ENCODE peak calls at places on chromosome 14, in seven cellular contexts. Y is HepG2, P is GM12878, Q is IMR-90, C is A549, U is heart left ventricle, B is endothelial cell of umbilical vein. D is an unnamed sample. For H3K4me1, the result is how much of the 10 kb centered on the place peaks cover.

GRCh38 chr14:23536494-23536893 is 15.1 kb downstream of the ZFHX2 start:
- DNase-seq in B (no peak), P (no peak), U (no peak), C (no peak), Y (no peak), Q (no peak), D (no peak)

GRCh38 chr14:72638021-72638420 is 255.9 kb downstream of the DPF3 start:
- DNase-seq in U (no peak), Y (no peak), B (peak), Q (peak), C (peak), P (no peak), D (no peak)

GRCh38 chr14:68891851-68892660 is 87.0 kb downstream of the ACTN1 start:
- DNase-seq in Y (no peak), P (no peak), Q (peak), C (no peak), B (no peak), U (no peak), D (no peak)

GRCh38 chr14:34750670-34751069 is 36.3 kb upstream of the CFL2 start:
- DNase-seq in Y (no peak), P (no peak), C (no peak), U (no peak), B (peak), Q (peak), D (no peak)

GRCh38 chr14:52902971-52903385 is 47.9 kb downstream of the FERMT2 start:
- DNase-seq in U (no peak), C (no peak), Q (peak), Y (no peak), P (no peak), B (peak), D (no peak)

GRCh38 chr14:82621881-82622450 is 1088.3 kb upstream of the SEL1L start:
- DNase-seq in Y (no peak), B (no peak), Q (no peak), C (no peak), P (no peak), U (no peak), D (no peak)

GRCh38 chr14:36129181-36129580 is 47.3 kb downstream of the PTCSC3 start:
- DNase-seq in U (no peak), B (no peak), P (no peak), C (no peak), Y (no peak), Q (no peak), D (no peak)

GRCh38 chr14:69101331-69101826 is 51.5 kb downstream of the DCAF5 start:
- DNase-seq in P (no peak), C (peak), B (peak), Y (no peak), Q (peak), U (no peak), D (peak)

GRCh38 chr14:86221755-86222154 is 691.8 kb downstream of the FLRT2 start:
- DNase-seq in U (no peak), Y (no peak), C (no peak), P (no peak), Q (peak), B (no peak), D (no peak)

GRCh38 chr14:59882957-59883356 is 12.4 kb upstream of the RTN1 start:
- DNase-seq in U (no peak), P (no peak), Q (no peak), C (no peak), Y (no peak), B (no peak), D (no peak)

GRCh38 chr14:29911815-29912214 is 15.8 kb downstream of the PRKD1 start:
- DNase-seq in P (no peak), Y (no peak), Q (no peak), C (no peak), U (no peak), B (no peak), D (no peak)

GRCh38 chr14:89292579-89293348 is 124.3 kb downstream of the FOXN3 start:
- DNase-seq in B (no peak), P (no peak), C (no peak), Y (peak), Q (no peak), U (no peak), D (no peak)

GRCh38 chr14:68734231-68734732 is 58.6 kb downstream of the ZFP36L1 start:
- DNase-seq in Q (peak), Y (no peak), U (no peak), P (peak), C (no peak), B (peak), D (no peak)

GRCh38 chr14:34322940-34323418 is 139.1 kb downstream of the SPTSSA start:
- DNase-seq in Y (peak), Q (peak), B (peak), P (no peak), C (peak), U (peak), D (peak)

GRCh38 chr14:47300801-47301200 is 374.6 kb downstream of the MDGA2 start:
- DNase-seq in Q (no peak), U (no peak), B (no peak), C (no peak), P (no peak), Y (no peak), D (no peak)

GRCh38 chr14:21104448-21105060 is 3.7 kb downstream of the TMEM253 start:
- DNase-seq in B (peak), P (no peak), U (peak), Q (peak), Y (no peak), C (peak), D (peak)

GRCh38 chr14:87149583-87150354 is 843.2 kb downstream of the GALC start:
- DNase-seq in P (no peak), C (no peak), Q (peak), B (no peak), U (no peak), Y (no peak), D (no peak)

GRCh38 chr14:75522224-75522764 is at the start of gene BATF:
- DNase-seq in Q (no peak), B (no peak), U (no peak), P (no peak), Y (no peak), C (no peak), D (no peak)
- TF ChIP-seq POLR2A in Q (no peak), B (no peak), U (no peak), P (peak), Y (no peak), C (no peak), D (no peak)

DNA sequence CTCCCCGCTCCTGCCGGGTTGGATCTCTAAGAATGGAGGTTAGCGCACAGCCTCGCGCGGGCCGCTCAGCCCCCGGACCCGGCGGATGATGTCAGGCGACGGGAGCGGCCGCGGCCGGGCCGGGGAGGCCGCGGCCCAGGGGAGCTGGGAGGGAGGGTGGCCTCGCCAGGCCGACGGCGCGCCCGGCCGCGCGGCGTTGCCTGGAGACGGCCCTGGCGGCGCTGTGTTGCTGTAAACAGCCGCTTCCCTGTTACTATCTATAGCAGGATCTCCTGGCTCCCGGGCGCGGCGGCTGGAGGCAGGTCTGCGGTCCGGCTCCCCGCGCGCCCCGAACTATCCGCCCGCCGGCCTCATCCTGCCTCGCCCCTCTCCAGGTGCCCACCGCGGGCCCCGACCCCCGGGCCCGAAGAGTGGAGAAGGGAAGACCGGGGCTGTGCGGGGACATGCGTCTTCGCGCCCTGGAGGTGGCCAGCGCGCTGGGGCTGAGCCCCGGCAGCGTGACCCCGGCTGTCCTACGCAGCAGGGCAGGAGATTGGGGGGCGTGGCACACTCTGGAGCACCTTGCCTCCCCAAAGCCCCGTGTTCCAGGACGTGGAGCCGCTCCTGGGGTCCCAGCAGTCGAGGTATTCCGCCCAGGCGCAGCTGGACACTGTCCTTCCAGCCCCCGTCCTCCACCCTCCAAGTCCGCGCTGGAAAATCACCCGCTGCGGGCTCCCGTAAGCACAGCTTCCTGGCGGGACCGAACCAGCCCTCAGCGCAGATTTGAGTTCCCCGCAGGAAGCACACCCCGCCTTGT is 1.4 kb upstream of the FOS start:
- DNase-seq in B (peak), Y (peak), P (no peak), U (peak), Q (peak), C (peak), D (peak)
- H3K4me1 ChIP-seq in B (under half), Y (under half), P (under half), U (under half), Q (under half), C (under half), D (under half)

GRCh38 chr14:65303902-65304222 is 108.7 kb upstream of the FUT8 start:
- DNase-seq in Y (no peak), P (no peak), U (no peak), Q (no peak), B (no peak), C (no peak), D (no peak)

GRCh38 chr14:65301862-65302539 is 110.5 kb upstream of the FUT8 start:
- DNase-seq in Q (no peak), C (no peak), Y (peak), B (no peak), P (peak), U (no peak), D (no peak)

GRCh38 chr14:65303185-65303901 is 109.2 kb upstream of the FUT8 start:
- DNase-seq in P (no peak), U (no peak), B (no peak), Y (no peak), C (no peak), Q (peak), D (no peak)

GRCh38 chr14:65304239-65304638 is 108.3 kb upstream of the FUT8 start:
- DNase-seq in P (no peak), Y (no peak), Q (no peak), U (no peak), C (no peak), B (no peak), D (no peak)

GRCh38 chr14:65302571-65303184 is 109.9 kb upstream of the FUT8 start:
- DNase-seq in Y (no peak), Q (no peak), U (no peak), C (no peak), P (peak), B (no peak), D (no peak)
- TF ChIP-seq POLR2A in Y (no peak), Q (no peak), U (no peak), C (no peak), P (peak), B (no peak), D (no peak)

GRCh38 chr14:92800012-92800411 is 5.9 kb downstream of the GOLGA5 start:
- DNase-seq in U (no peak), C (no peak), Q (no peak), P (no peak), Y (no peak), B (no peak), D (no peak)
- H3K4me1 ChIP-seq in U (under half), C (under half), Q (under half), P (under half), Y (half or more), B (under half), D (under half)

GRCh38 chr14:71532349-71532748 is 399.9 kb upstream of the RGS6 start:
- DNase-seq in Q (peak), P (no peak), Y (no peak), U (no peak), C (no peak), B (no peak), D (no peak)
- TF ChIP-seq POLR2A in Q (no peak), P (no peak), Y (no peak), U (no peak), C (no peak), B (no peak), D (no peak)

DNA sequence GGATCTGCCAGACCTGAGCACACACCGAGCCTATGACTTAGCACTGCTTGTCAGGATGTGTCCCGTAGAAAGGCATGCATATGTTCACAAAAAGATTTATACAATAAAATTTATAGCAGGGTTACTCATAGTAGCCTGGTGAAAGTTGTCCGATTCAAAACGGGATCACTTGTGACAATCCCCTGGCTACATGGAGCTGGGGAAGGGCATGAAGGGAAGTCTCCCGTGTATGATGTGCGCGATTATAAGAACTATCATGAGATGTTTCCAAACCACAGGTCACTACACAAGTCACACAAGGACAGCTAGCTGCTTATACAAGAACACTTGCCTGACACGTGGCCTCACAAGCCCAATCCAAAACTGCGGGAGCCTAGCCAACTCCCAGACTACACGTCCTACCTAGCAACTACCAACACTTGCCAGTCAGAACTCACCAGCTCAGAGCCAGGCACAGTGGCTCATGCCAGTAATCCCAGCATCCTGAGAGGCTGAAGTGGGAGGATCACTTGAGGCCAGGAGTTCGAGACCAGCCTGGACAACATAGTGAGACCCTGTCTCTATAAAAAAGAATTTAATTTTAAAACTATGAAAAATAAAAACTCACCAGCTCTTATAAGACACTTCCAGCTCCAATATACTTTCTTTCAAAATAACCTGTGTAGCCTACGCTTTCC is 7.5 kb upstream of the CDCA4 start:
- DNase-seq in U (no peak), P (no peak), B (no peak), Q (peak), C (no peak), Y (no peak), D (no peak)
- H3K4me1 ChIP-seq in U (under half), P (under half), B (under half), Q (under half), C (under half), Y (under half), D (under half)

GRCh38 chr14:104750658-104751057 is 2.3 kb upstream of the SIVA1 start:
- DNase-seq in C (no peak), P (no peak), U (no peak), Y (peak), Q (no peak), B (no peak), D (no peak)
- TF ChIP-seq POLR2A in C (no peak), P (no peak), U (no peak), Y (peak), Q (no peak), B (no peak), D (no peak)

GRCh38 chr14:92653162-92653651 is 95.2 kb downstream of the LGMN start:
- DNase-seq in B (no peak), Y (no peak), P (no peak), C (no peak), Q (no peak), U (no peak), D (no peak)
- H3K4me1 ChIP-seq in B (under half), Y (under half), P (under half), C (under half), Q (under half), U (under half), D (under half)

GRCh38 chr14:63852817-63853730 is at the start of gene SYNE2:
- DNase-seq in P (no peak), Q (peak), Y (peak), C (peak), U (peak), B (peak), D (peak)
- TF ChIP-seq POLR2A in P (peak), Q (no peak), Y (peak), C (peak), U (no peak), B (peak), D (peak)

GRCh38 chr14:95515523-95516517 is 630 bp downstream of the SYNE3 start:
- DNase-seq in B (peak), Y (peak), C (peak), U (peak), P (no peak), Q (peak), D (peak)

GRCh38 chr14:95515080-95515489 is 1.4 kb downstream of the SYNE3 start:
- DNase-seq in P (no peak), U (no peak), Y (no peak), B (peak), Q (no peak), C (no peak), D (no peak)

GRCh38 chr14:95514131-95515079 is 2.0 kb downstream of the SYNE3 start:
- DNase-seq in B (no peak), Q (no peak), Y (no peak), P (no peak), C (no peak), U (no peak), D (no peak)

GRCh38 chr14:95518045-95518751 is 1.7 kb upstream of the SYNE3 start:
- DNase-seq in C (no peak), P (no peak), U (peak), B (peak), Q (peak), Y (no peak), D (no peak)

DNA sequence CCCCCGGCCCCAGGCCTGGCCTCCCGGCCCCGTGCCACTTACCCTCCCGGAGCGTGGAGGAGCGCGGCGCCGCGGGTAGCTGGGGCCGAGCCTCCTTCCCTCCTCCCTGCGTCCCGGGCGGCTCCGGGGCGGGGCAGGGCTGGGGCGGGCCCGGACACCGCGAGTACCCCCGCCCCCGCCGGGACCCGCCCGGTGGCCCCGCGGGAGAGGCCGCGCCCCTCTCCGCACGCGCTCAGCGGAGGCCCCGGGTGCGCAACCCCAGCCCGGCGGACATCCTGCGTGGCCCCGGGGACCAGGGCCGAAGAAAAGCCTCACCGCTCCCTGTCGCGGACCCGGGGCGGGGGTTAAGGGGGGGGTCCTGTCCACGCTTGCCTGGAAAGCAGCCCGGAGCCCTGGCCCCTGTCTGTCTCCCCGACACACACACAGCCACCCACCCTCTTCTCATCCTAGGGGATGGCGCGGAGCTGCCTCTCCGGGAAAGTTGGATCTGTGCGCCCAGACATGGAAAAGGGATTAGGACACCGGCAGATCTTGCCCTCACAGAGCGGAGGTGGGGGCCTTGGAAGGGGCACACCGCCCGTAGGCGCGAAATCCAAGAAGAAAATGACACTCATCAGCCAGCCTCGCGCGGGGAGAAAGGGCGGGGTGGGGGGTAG is at the start of gene SYNE3:
- DNase-seq in Y (no peak), B (no peak), Q (no peak), P (no peak), U (peak), C (peak), D (peak)
- H3K4me1 ChIP-seq in Y (half or more), B (half or more), Q (under half), P (half or more), U (half or more), C (under half), D (under half)

D was measured in uterus.